ENCODE peak calls at places on chromosome 14, in ten cellular contexts. C, J, M, B, G, H, L, R, X and P are unnamed samples.

GRCh38 chr14:71526388-71526787 is 405.8 kb upstream of the RGS6 start:
- DNase-seq in C (no peak), J (no peak), M (no peak), B (no peak), G (no peak), H (no peak), L (no peak), R (no peak), X (no peak), P (no peak)

GRCh38 chr14:100030441-100031153 is 34.6 kb upstream of the EVL start:
- DNase-seq in C (peak; percentile 93), J (no peak), M (peak; percentile 94), B (no peak), G (peak; percentile 92), H (no peak), L (no peak), R (no peak), X (no peak), P (peak; percentile 80)

GRCh38 chr14:104462651-104463630 is 116.6 kb upstream of the C14orf180 start:
- DNase-seq in C (no peak), J (no peak), M (no peak), B (no peak), G (peak; percentile 27), H (no peak), L (no peak), R (no peak), X (no peak), P (no peak)

GRCh38 chr14:37603688-37604251 is 8.3 kb downstream of the TTC6 start:
- DNase-seq in C (no peak), J (no peak), M (no peak), B (no peak), G (no peak), H (no peak), L (no peak), R (no peak), X (no peak), P (no peak)

GRCh38 chr14:55160989-55161388 is 30.4 kb downstream of the DLGAP5 start:
- DNase-seq in C (peak; percentile 60), J (no peak), M (peak; percentile 72), B (no peak), G (peak; percentile 44), H (no peak), L (no peak), R (no peak), X (peak; percentile 6), P (no peak)

GRCh38 chr14:100239200-100239839 is 376 bp downstream of the YY1 start:
- DNase-seq in C (peak; percentile 21), J (no peak), M (no peak), B (peak; percentile 71), G (no peak), H (no peak), L (peak; percentile 59), R (peak; percentile 55), X (no peak), P (no peak)

GRCh38 chr14:88695873-88696272 is 96.9 kb downstream of the EML5 start:
- DNase-seq in C (no peak), J (no peak), M (peak; percentile 3), B (no peak), G (peak; percentile 44), H (no peak), L (no peak), R (no peak), X (no peak), P (peak; percentile 23)

GRCh38 chr14:31949709-31950108 is 127.4 kb upstream of the ARHGAP5 start:
- DNase-seq in C (peak; percentile 36), J (no peak), M (peak; percentile 33), B (no peak), G (peak; percentile 90), H (no peak), L (no peak), R (no peak), X (no peak), P (no peak)

GRCh38 chr14:64763801-64764511 is 59.7 kb downstream of the PLEKHG3 start:
- DNase-seq in C (peak; percentile 68), J (peak; percentile 49), M (peak; percentile 26), B (no peak), G (no peak), H (peak; percentile 15), L (no peak), R (peak; percentile 38), X (no peak), P (peak; percentile 31)

GRCh38 chr14:75063491-75064204 is at the start of gene ACYP1:
- DNase-seq in C (peak; percentile 95), J (peak; percentile 96), M (peak; percentile 87), B (peak; percentile 98), G (peak; percentile 75), H (peak; percentile 94), L (peak; percentile 93), R (peak; percentile 93), X (peak; percentile 76), P (no peak)

GRCh38 chr14:89773644-89774316 is 180.8 kb downstream of the EFCAB11 start:
- DNase-seq in C (peak; percentile 8), J (peak; percentile 59), M (no peak), B (peak; percentile 44), G (peak; percentile 39), H (no peak), L (peak; percentile 45), R (peak; percentile 73), X (no peak), P (no peak)

GRCh38 chr14:23571701-23572523 is 4.3 kb upstream of the AP1G2 start:
- DNase-seq in C (no peak), J (no peak), M (no peak), B (no peak), G (peak; percentile 24), H (no peak), L (no peak), R (no peak), X (no peak), P (no peak)

GRCh38 chr14:56172571-56172971 is 54.4 kb downstream of the PELI2 start:
- DNase-seq in C (peak; percentile 85), J (no peak), M (peak; percentile 85), B (no peak), G (peak; percentile 74), H (no peak), L (no peak), R (no peak), X (no peak), P (no peak)

GRCh38 chr14:57209561-57209960 is 59.1 kb downstream of the EXOC5 start:
- DNase-seq in C (peak; percentile 54), J (no peak), M (peak; percentile 54), B (no peak), G (no peak), H (no peak), L (no peak), R (no peak), X (no peak), P (peak; percentile 63)

GRCh38 chr14:29717906-29718305 is 209.7 kb downstream of the PRKD1 start:
- DNase-seq in C (peak; percentile 61), J (no peak), M (no peak), B (no peak), G (no peak), H (no peak), L (no peak), R (no peak), X (no peak), P (no peak)

GRCh38 chr14:101843665-101844064 is 82.2 kb downstream of the PPP2R5C start:
- DNase-seq in C (peak; percentile 14), J (no peak), M (peak; percentile 11), B (no peak), G (no peak), H (no peak), L (no peak), R (peak; percentile 69), X (no peak), P (no peak)

GRCh38 chr14:101444116-101444515 is 117.2 kb upstream of the DIO3 start:
- DNase-seq in C (peak; percentile 8), J (no peak), M (peak; percentile 63), B (no peak), G (peak; percentile 62), H (no peak), L (no peak), R (no peak), X (no peak), P (peak; percentile 21)

DNA sequence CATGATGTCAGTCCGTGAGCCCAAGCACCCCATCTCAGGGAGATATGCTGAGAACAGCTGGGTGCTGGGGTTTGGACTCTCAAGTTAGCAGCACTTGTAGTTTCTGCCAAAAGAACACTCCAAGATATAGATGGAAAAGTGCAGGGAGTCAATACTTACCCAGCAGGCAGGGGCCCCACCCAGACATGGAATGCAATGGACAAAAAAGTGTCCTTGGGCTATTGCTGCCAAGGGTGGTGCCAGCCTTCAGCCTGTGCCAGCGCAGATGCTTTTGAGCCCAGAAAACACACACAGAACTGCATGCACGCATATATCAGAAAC is 17.0 kb upstream of the IRF2BPL start:
- DNase-seq in C (no peak), J (peak; percentile 54), M (no peak), B (peak; percentile 61), G (no peak), H (no peak), L (peak; percentile 40), R (no peak), X (no peak), P (no peak)
- H3K4me3 ChIP-seq in C (no peak overlapping the region), J (no peak overlapping the region), M (no peak overlapping the region), B (no peak overlapping the region), G (no peak overlapping the region), H (no peak overlapping the region), L (no peak overlapping the region), R (no peak overlapping the region), X (peak overlapping the region; percentile 19), P (no peak overlapping the region)

DNA sequence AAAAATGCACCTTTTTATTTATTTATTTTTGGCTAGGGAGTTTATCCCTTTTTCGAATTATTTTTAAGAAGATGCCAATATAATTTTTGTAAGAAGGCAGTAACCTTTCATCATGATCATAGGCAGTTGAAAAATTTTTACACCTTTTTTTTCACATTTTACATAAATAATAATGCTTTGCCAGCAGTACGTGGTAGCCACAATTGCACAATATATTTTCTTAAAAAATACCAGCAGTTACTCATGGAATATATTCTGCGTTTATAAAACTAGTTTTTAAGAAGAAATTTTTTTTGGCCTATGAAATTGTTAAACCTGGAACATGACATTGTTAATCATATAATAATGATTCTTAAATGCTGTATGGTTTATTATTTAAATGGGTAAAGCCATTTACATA is 14.9 kb upstream of the SNAPC1 start:
- DNase-seq in C (no peak), J (no peak), M (peak; percentile 46), B (no peak), G (no peak), H (no peak), L (no peak), R (no peak), X (no peak), P (no peak)
- H3K4me3 ChIP-seq in C (no peak overlapping the region), J (no peak overlapping the region), M (no peak overlapping the region), B (no peak overlapping the region), G (no peak overlapping the region), H (no peak overlapping the region), L (no peak overlapping the region), R (no peak overlapping the region), X (no peak overlapping the region), P (no peak overlapping the region)

GRCh38 chr14:93976477-93977057 is at the start of gene ASB2:
- DNase-seq in C (no peak), J (no peak), M (peak; percentile 11), B (no peak), G (no peak), H (no peak), L (peak; percentile 67), R (no peak), X (no peak), P (no peak)
- H3K4me3 ChIP-seq in C (no peak within 1 kb of the TSS), J (no peak within 1 kb of the TSS), M (no peak within 1 kb of the TSS), B (no peak within 1 kb of the TSS), G (no peak within 1 kb of the TSS), H (peak within 1 kb of the TSS; percentile 2), L (peak within 1 kb of the TSS; percentile 58), R (peak within 1 kb of the TSS; percentile 19), X (no peak within 1 kb of the TSS), P (no peak within 1 kb of the TSS)

DNA sequence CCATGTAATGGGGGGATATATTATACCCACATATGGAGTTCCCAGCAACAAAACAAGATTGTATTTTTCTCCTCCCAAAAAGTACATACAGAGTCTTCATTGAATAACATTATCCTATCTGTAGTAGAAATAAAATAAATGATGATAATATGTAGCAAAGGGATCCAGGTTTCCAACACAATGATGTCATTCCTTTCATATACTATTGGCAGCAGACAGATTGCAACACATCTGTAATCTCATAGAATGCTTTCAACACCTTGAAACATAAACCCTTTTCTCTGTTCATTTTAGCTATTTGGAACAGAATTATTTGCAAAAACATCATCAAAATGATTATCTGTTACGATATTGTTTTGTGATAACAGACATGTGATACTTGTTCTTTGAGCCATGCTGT is 317.6 kb downstream of the DPF3 start:
- DNase-seq in C (peak; percentile 26), J (no peak), M (no peak), B (no peak), G (peak; percentile 43), H (no peak), L (no peak), R (no peak), X (no peak), P (no peak)
- H3K4me3 ChIP-seq in C (no peak overlapping the region), J (no peak overlapping the region), M (no peak overlapping the region), B (no peak overlapping the region), G (no peak overlapping the region), H (no peak overlapping the region), L (no peak overlapping the region), R (no peak overlapping the region), X (no peak overlapping the region), P (no peak overlapping the region)